ENCODE peak calls at places on chromosomes 1 and 21, in six cellular contexts. R is IMR-90, W is GM12891, Z is testis, T is A549, D is endothelial cell of umbilical vein. Q is an unnamed sample.

GRCh38 chr1:245386321-245387002 is 231.7 kb downstream of the KIF26B start:
- DNase-seq in W (no peak), R (no peak), D (no peak), Z (no peak), T (no peak), Q (no peak)

GRCh38 chr1:70503358-70503757 is 92.3 kb downstream of the CTH start:
- DNase-seq in R (peak), W (no peak), T (no peak), Z (no peak), D (no peak), Q (no peak)

GRCh38 chr1:233227930-233228465 is 67.5 kb downstream of the PCNX2 start:
- DNase-seq in D (no peak), T (peak), W (no peak), R (no peak), Z (no peak), Q (no peak)

GRCh38 chr1:42340898-42341297 is 5.9 kb upstream of the FOXJ3 start:
- DNase-seq in D (no peak), W (no peak), T (no peak), R (no peak), Z (no peak), Q (no peak)

GRCh38 chr1:102776074-102776473 is 332.2 kb downstream of the COL11A1 start:
- DNase-seq in T (no peak), R (no peak), D (no peak), W (no peak), Z (no peak), Q (no peak)

GRCh38 chr1:203117611-203118575 is 9.6 kb upstream of the ADORA1 start:
- DNase-seq in D (peak), Z (peak), T (peak), R (peak), W (peak), Q (peak)

GRCh38 chr1:64539808-64540207 is 69.9 kb downstream of the CACHD1 start:
- DNase-seq in T (no peak), Z (peak), D (peak), R (peak), W (no peak), Q (no peak)

GRCh38 chr21:33281101-33281652 is 15.0 kb downstream of the IL10RB start:
- DNase-seq in Z (no peak), D (no peak), R (no peak), T (no peak), W (no peak), Q (no peak)

GRCh38 chr1:144551107-144551542 is 41.6 kb upstream of the PPIAL4F start:
- DNase-seq in W (no peak), T (no peak), D (no peak), Z (no peak), R (no peak), Q (peak)

GRCh38 chr21:26956216-26956615 is 10.7 kb downstream of the ADAMTS5 start:
- DNase-seq in Z (no peak), W (no peak), D (no peak), R (no peak), T (no peak), Q (no peak)

GRCh38 chr1:33358771-33359503 is 38.0 kb upstream of the A3GALT2 start:
- DNase-seq in Z (no peak), R (no peak), D (peak), W (no peak), T (no peak), Q (no peak)

GRCh38 chr1:16187748-16188401 is 24.6 kb downstream of the ARHGEF19 start:
- DNase-seq in R (peak), Z (peak), T (no peak), D (peak), W (peak), Q (peak)

GRCh38 chr1:40267767-40268187 is 9.7 kb downstream of the ZMPSTE24 start:
- DNase-seq in R (peak), W (no peak), T (no peak), Z (no peak), D (peak), Q (no peak)

GRCh38 chr1:159908255-159908905 is 8.4 kb upstream of the CFAP45 start:
- DNase-seq in T (no peak), R (no peak), Z (no peak), W (no peak), D (no peak), Q (no peak)

GRCh38 chr1:38173157-38173831 is 126.7 kb upstream of the POU3F1 start:
- DNase-seq in T (no peak), Z (no peak), R (no peak), D (no peak), W (peak), Q (no peak)

GRCh38 chr1:169312084-169312954 is 55.3 kb downstream of the NME7 start:
- DNase-seq in T (peak), R (peak), Z (no peak), W (no peak), D (peak), Q (no peak)

GRCh38 chr1:172266528-172267174 is 153.8 kb upstream of the C1orf105 start:
- DNase-seq in T (no peak), D (no peak), Z (no peak), R (no peak), W (no peak), Q (no peak)

GRCh38 chr1:62194651-62195282 is at the start of gene L1TD1:
- DNase-seq in W (no peak), R (no peak), D (no peak), Z (peak), T (no peak), Q (no peak)

GRCh38 chr1:21634481-21635137 is 34.5 kb downstream of the RAP1GAP start:
- DNase-seq in W (no peak), Z (no peak), T (no peak), D (no peak), R (no peak), Q (peak)

GRCh38 chr1:54582566-54583306 is 34.7 kb downstream of the ACOT11 start:
- DNase-seq in R (no peak), W (no peak), Z (peak), T (no peak), D (no peak), Q (no peak)

GRCh38 chr1:51237313-51237700 is 1.2 kb downstream of the RNF11 start:
- DNase-seq in R (no peak), W (no peak), D (no peak), Z (no peak), T (no peak), Q (no peak)

GRCh38 chr1:160325252-160325651 is 17.8 kb downstream of the COPA start:
- DNase-seq in Z (no peak), R (no peak), T (no peak), D (no peak), W (no peak), Q (no peak)

GRCh38 chr1:89022167-89022959 is at the start of gene GBP3:
- DNase-seq in T (no peak), R (peak), Z (no peak), D (peak), W (no peak), Q (peak)
- TF ChIP-seq POLR2A in T (no peak), R (no peak), Z (no peak), D (no peak), W (no peak), Q (peak)

DNA sequence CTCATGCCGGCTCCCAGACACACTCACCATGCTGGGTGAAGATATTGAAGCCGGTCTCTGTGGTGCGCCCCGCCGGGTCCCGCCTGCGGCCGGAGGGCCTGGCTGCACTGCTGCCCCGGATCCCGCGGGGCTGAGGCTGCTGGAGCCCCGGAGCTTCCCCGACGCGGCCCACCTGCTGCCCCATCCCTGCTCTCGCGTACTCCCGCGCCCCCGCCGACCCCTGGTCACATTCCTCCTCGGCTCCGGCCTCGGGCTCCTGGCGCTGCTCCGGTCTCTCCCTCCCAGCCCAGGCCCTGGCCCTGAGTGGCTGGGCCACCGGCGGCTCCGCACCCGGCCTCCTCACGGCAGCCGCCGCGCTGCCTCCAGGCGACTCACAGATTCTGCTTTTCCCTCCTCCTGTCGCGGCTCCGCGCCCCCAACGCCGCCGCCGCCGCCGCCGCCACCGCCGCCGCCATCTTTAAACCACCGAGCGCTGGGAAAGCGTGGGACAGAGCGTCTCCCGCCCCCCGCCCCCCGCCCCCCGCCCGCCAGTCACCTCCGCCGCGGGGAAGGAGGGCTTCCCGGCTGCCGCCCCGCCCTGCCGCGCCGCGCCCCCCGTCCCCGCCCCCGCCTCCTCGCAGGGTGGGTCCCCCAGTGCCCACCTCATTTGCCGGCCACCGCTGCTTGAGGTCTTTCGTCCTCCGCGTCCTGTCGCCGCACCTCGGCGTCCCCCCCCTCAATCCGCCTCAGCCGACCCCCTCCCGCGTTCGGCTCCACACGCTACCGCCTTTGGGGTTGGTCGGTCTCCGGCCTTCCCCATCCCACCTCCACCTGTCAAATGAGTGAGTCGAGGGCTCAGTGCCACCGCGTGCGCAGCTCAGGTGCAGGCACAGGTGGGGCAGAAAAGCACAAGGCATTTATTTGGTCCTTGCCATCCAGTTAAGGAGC is at the start of gene ABL2:
- DNase-seq in Z (peak), T (peak), W (peak), R (no peak), D (peak), Q (peak)
- TF ChIP-seq POLR2A in Z (no peak), T (peak), W (no peak), R (no peak), D (peak), Q (no peak)

GRCh38 chr1:24185056-24185455 is 2.0 kb downstream of the IFNLR1 start:
- DNase-seq in T (no peak), Z (no peak), W (no peak), D (no peak), R (no peak), Q (no peak)

GRCh38 chr1:24189528-24189927 is 2.4 kb upstream of the IFNLR1 start:
- DNase-seq in D (no peak), W (no peak), Z (no peak), R (no peak), T (no peak), Q (no peak)

GRCh38 chr1:24186031-24186710 is 918 bp downstream of the IFNLR1 start:
- DNase-seq in D (no peak), W (no peak), Z (no peak), T (no peak), R (no peak), Q (no peak)

GRCh38 chr1:24186711-24186992 is 437 bp downstream of the IFNLR1 start:
- DNase-seq in T (no peak), R (no peak), Z (no peak), D (no peak), W (no peak), Q (no peak)

DNA sequence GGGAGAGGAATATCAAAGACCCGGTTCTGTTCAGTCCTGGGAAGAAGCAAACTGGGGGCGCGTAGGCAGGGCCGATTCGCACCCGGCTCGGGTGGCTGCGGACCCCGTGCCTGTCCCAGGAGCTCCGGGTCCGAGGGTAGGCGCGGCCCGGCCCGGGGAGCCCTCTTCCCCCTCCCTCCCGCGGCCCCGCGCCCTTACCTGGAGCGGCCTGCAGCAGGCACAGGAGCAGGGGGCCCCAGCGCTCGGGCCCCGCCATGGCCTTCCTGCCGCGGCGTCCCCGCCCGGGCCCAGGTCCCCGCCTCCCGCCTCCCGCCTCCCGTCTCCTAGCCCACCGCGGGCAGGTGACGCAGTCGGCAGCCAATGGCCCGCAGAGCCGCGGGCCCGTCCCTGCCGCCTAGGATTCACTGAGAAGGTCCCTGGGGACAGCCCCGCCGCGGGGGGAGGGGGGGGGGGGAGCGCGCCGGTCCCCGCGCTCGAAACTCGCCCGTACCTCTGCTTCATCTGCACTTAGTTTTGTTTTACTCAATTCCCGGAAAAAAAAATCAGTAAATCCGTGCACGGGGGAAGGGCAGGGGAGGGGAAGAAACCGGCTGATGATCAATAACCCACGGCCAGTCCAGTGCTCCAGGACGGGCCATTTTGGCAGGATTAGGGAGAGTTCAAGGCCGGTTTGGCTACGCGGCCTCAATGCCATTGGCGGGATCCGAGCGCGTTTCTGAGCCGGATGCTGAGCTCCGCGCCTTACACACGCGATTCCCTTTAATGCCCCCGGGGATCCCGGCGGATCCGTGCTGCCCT is at the start of gene IFNLR1:
- DNase-seq in R (no peak), Z (peak), D (no peak), T (peak), W (peak), Q (peak)
- TF ChIP-seq POLR2A in R (no peak), Z (no peak), D (no peak), T (no peak), W (no peak), Q (peak)

GRCh38 chr1:3070304-3070653 is 1.3 kb downstream of the PRDM16 start:
- DNase-seq in D (no peak), W (no peak), T (no peak), R (no peak), Z (no peak), Q (no peak)

GRCh38 chr1:3067671-3068399 is 1.2 kb upstream of the PRDM16 start:
- DNase-seq in R (no peak), D (no peak), Z (no peak), T (no peak), W (no peak), Q (no peak)

GRCh38 chr1:3070654-3071506 is 1.9 kb downstream of the PRDM16 start:
- DNase-seq in D (no peak), Z (no peak), R (no peak), W (no peak), T (no peak), Q (no peak)

GRCh38 chr1:3068400-3069361 is at the start of gene PRDM16:
- DNase-seq in D (no peak), Z (peak), R (peak), T (peak), W (no peak), Q (no peak)

DNA sequence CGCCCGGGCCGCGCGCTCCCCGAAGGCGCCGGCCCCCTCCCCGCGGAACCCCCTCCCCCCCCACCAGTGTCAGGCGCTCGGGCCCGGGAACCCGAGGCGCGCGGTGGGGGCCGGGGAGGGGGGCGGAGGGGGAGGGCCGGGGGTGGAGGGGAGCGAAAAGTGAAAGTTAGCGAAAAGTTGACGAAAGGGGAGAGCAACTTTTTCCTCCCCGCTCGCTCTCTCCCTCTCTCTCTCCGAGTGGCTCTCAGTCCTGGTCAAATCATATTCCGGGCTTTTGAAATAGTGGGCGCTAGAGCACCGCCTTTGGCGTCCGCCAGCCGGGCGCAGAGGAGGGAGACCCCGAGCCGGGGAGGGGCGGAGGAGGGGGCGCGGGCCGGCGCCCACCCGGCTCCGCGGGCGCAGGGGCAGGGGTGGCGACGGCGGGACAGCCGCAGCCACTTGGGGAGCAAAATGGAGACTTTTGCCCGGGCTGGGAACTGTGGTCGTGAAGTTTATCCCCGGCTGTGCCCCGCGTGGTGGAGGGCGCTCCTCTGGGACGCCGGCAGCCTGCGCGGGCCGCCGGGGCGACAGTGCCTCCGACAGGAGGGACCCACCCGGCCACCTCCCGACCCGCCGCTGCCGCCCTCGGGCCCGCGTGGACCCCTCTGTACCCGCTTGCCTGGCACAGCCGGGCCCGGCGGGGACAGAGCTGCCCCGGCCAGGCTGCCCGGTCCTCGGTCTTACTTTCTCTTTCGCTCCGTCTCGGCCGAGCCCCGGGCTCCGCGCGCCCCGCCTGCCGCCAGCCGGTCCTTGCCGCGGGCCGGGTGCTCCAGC is 694 bp downstream of the PRDM16 start:
- DNase-seq in R (peak), W (no peak), T (peak), D (peak), Z (peak), Q (no peak)
- TF ChIP-seq POLR2A in R (no peak), W (no peak), T (no peak), D (no peak), Z (no peak), Q (no peak)

GRCh38 chr1:187641463-187641862 is 812.7 kb downstream of the PLA2G4A start:
- DNase-seq in R (no peak), T (no peak), Z (no peak), D (no peak), W (no peak), Q (no peak)
- TF ChIP-seq POLR2A in R (no peak), T (no peak), Z (no peak), D (no peak), W (no peak), Q (no peak)

DNA sequence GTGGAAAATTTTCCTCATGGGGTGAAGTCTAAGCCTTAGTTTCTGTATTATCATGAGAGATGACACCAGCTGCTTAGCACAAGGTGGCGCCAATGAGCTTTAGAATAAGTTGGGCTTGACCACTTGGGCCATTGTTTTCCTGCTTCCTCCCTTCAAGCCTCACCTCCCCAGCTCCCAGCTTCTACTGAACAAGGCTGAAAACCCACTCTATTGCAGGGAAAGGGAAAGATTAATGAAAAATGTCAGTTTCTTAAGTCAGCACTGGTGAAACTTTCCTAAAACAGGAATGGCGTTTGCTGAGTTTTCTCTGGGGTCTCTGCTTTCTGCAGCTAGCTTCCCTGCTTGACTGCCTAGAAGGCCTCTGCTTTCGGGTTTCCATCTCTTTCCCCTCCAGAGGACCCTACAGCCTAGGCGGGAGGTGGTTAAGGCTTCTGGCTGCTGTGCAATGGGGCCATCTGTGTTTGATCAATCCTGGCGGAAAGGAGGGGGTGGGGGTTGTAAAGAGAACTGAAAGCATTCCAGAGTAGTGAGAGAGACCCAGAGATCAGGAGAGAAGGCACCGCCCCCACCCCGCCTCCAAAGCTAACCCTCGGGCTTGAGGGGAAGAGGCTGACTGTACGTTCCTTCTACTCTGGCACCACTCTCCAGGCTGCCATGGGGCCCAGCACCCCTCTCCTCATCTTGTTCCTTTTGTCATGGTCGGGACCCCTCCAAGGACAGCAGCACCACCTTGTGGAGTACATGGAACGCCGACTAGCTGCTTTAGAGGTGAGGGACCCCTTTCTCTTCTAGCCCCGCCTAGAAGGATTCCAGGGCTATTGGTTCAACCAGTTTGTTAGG is at the start of gene OLFML3:
- DNase-seq in D (peak), W (peak), Z (peak), T (peak), R (peak), Q (peak)
- TF ChIP-seq POLR2A in D (no peak), W (no peak), Z (no peak), T (no peak), R (peak), Q (no peak)

Q was measured in Peyer's patch.